ENCODE peak calls at places on chromosomes 11 and 22, in ten cellular contexts. X is sigmoid colon, P is heart left ventricle, Y is HCT116, B is body of pancreas, T is Peyer's patch, J is ovary, K is A549, F is right lobe of liver, O is prostate gland. V is an unnamed sample.
A peak's percentile ranks its signal among the peaks of the same experiment; 100 is the strongest.

GRCh38 chr22:33389927-33390326 is 331.7 kb upstream of the SYN3 start:
- DNase-seq in X (no peak), P (no peak), Y (no peak), B (no peak), T (no peak), J (no peak), K (no peak), F (no peak), O (no peak), V (no peak)

GRCh38 chr11:56799691-56800090 is 51.2 kb upstream of the OR9G4 start:
- DNase-seq in X (no peak), P (no peak), Y (no peak), B (no peak), T (no peak), J (no peak), K (no peak), F (no peak), O (no peak), V (no peak)

GRCh38 chr11:63641727-63642126 is 27.5 kb upstream of the PLAAT3 start:
- DNase-seq in X (no peak), P (no peak), Y (no peak), B (no peak), T (no peak), J (no peak), K (no peak), F (no peak), O (no peak), V (no peak)

GRCh38 chr22:24553597-24554315 is 1.2 kb downstream of the GUCD1 start:
- DNase-seq in X (peak; percentile 70), P (peak; percentile 71), Y (no peak), B (peak; percentile 31), T (peak; percentile 69), J (no peak), K (no peak), F (peak; percentile 64), O (peak; percentile 36), V (peak; percentile 20)

GRCh38 chr11:73149105-73149504 is 7.0 kb upstream of the FCHSD2 start:
- DNase-seq in X (peak; percentile 36), P (peak; percentile 53), Y (no peak), B (no peak), T (peak; percentile 8), J (no peak), K (no peak), F (no peak), O (no peak), V (no peak)

GRCh38 chr11:23021287-23021863 is 161.1 kb upstream of the CCDC179 start:
- DNase-seq in X (no peak), P (no peak), Y (no peak), B (peak; percentile 49), T (no peak), J (no peak), K (peak; percentile 8), F (no peak), O (no peak), V (no peak)

GRCh38 chr11:115939726-115940421 is 435.7 kb upstream of the CADM1 start:
- DNase-seq in X (no peak), P (no peak), Y (no peak), B (no peak), T (no peak), J (no peak), K (no peak), F (no peak), O (no peak), V (no peak)

GRCh38 chr22:23012081-23012622 is 58.2 kb upstream of the GNAZ start:
- DNase-seq in X (no peak), P (no peak), Y (no peak), B (no peak), T (no peak), J (no peak), K (no peak), F (no peak), O (no peak), V (no peak)

GRCh38 chr22:44260216-44261035 is 52.3 kb downstream of the SHISAL1 start:
- DNase-seq in X (peak; percentile 52), P (no peak), Y (no peak), B (no peak), T (peak; percentile 31), J (no peak), K (no peak), F (peak; percentile 38), O (no peak), V (peak; percentile 1)

GRCh38 chr22:19723990-19724827 is 870 bp downstream of the GP1BB start:
- DNase-seq in X (no peak), P (no peak), Y (no peak), B (no peak), T (no peak), J (no peak), K (no peak), F (no peak), O (no peak), V (no peak)

GRCh38 chr22:37337204-37337943 is 55.1 kb downstream of the CYTH4 start:
- DNase-seq in X (no peak), P (no peak), Y (no peak), B (no peak), T (no peak), J (no peak), K (no peak), F (no peak), O (no peak), V (no peak)

GRCh38 chr11:126602349-126602940 is 247.0 kb downstream of the ST3GAL4 start:
- DNase-seq in X (no peak), P (no peak), Y (no peak), B (no peak), T (no peak), J (no peak), K (no peak), F (no peak), O (no peak), V (no peak)

GRCh38 chr11:4454031-4454430 is 4.9 kb downstream of the OR52K2 start:
- DNase-seq in X (no peak), P (no peak), Y (no peak), B (no peak), T (no peak), J (no peak), K (no peak), F (no peak), O (no peak), V (no peak)

GRCh38 chr11:119714590-119714989 is 14.4 kb downstream of the NECTIN1 start:
- DNase-seq in X (no peak), P (no peak), Y (no peak), B (no peak), T (no peak), J (no peak), K (no peak), F (peak; percentile 22), O (no peak), V (no peak)

GRCh38 chr11:27200779-27201453 is 160.3 kb downstream of the BBOX1 start:
- DNase-seq in X (no peak), P (no peak), Y (no peak), B (no peak), T (no peak), J (no peak), K (no peak), F (no peak), O (no peak), V (no peak)

GRCh38 chr22:40335358-40335757 is 10.9 kb upstream of the ADSL start:
- DNase-seq in X (no peak), P (no peak), Y (no peak), B (no peak), T (no peak), J (no peak), K (no peak), F (no peak), O (no peak), V (no peak)

GRCh38 chr11:120168960-120169681 is 31.2 kb upstream of the TRIM29 start:
- DNase-seq in X (peak; percentile 83), P (peak; percentile 65), Y (no peak), B (peak; percentile 67), T (peak; percentile 75), J (peak; percentile 58), K (peak; percentile 60), F (peak; percentile 74), O (peak; percentile 72), V (peak; percentile 78)

GRCh38 chr22:36027960-36028645 is 521 bp downstream of the RBFOX2 start:
- DNase-seq in X (peak; percentile 71), P (peak; percentile 35), Y (no peak), B (peak; percentile 33), T (peak; percentile 51), J (no peak), K (peak; percentile 45), F (peak; percentile 62), O (peak; percentile 19), V (no peak)

GRCh38 chr11:105610796-105611361 is 1.0 kb downstream of the GRIA4 start:
- DNase-seq in X (no peak), P (no peak), Y (no peak), B (no peak), T (no peak), J (no peak), K (no peak), F (no peak), O (no peak), V (no peak)
- H3K4me3 ChIP-seq in X (peak overlapping the region; percentile 34), P (peak overlapping the region; percentile 34), Y (no peak overlapping the region), B (no peak overlapping the region), T (peak overlapping the region; percentile 50), J (no peak overlapping the region), K (peak overlapping the region; percentile 26), F (no peak overlapping the region), O (no peak overlapping the region), V (peak overlapping the region; percentile 28)

GRCh38 chr11:3378426-3379423 is at the start of gene ZNF195:
- DNase-seq in X (peak; percentile 99), P (peak; percentile 99), Y (peak; percentile 97), B (peak; percentile 99), T (peak; percentile 100), J (peak; percentile 95), K (peak; percentile 99), F (peak; percentile 98), O (peak; percentile 98), V (peak; percentile 97)
- H3K4me1 ChIP-seq in X (peaks cover 20% of the 10 kb centered on the region), P (peaks cover 37% of the 10 kb centered on the region), Y (peaks cover 3% of the 10 kb centered on the region), B (peaks cover 26% of the 10 kb centered on the region), T (no peaks in the 10 kb centered on the region), J (peaks cover 1% of the 10 kb centered on the region), K (no peaks in the 10 kb centered on the region), F (no peaks in the 10 kb centered on the region), O (peaks cover 10% of the 10 kb centered on the region), V (no peaks in the 10 kb centered on the region)

DNA sequence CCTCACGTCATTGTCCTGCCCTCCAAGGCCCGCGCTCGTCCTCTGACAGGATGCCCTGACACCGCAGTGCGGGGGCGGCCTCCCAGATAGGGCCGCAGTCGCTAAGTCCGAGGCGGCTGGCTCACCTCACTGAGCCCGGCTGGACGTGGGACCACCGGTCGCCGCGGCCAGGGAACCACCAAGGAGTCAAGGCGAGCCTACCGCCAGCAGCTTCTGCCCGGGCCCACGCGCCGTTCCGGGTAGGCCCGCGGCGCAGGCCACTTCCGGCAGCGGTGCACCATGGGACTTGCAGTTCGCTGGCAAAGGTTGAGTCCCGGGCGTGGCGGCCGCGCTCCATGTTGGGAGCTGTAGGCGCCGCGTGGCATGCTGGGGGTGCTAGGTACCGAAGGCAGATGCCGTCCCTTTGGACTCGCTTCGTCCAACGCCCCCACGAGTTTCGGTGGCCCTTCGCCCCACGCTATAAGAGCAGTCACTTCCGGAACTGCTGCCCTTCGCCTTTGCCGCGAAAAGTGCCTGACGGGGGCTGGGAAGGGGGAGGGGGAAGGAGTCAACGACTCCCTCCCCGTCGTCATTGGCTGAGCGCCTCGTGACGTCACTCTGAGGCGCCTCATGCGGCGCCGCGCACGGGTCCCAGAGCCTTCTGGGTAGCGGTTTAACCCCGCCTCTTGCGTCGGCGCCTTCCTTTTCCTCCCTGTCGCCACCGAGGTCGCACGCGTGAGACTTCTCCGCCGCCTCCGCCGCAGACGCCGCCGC is at the start of gene RPLP2:
- DNase-seq in X (peak; percentile 99), P (peak; percentile 99), Y (peak; percentile 93), B (peak; percentile 98), T (peak; percentile 99), J (peak; percentile 98), K (peak; percentile 93), F (peak; percentile 99), O (peak; percentile 96), V (peak; percentile 98)
- TF ChIP-seq POLR2A in X (peak; percentile 91), P (peak; percentile 60), Y (peak; percentile 48), B (peak; percentile 90), T (peak; percentile 89), J (peak; percentile 97), K (peak; percentile 89), F (peak; percentile 80), O (peak; percentile 83), V (peak; percentile 91)

GRCh38 chr22:27545071-27545470 is 256.5 kb downstream of the MN1 start:
- DNase-seq in X (no peak), P (no peak), Y (no peak), B (no peak), T (no peak), J (no peak), K (no peak), F (no peak), O (no peak), V (no peak)
- H3K4me3 ChIP-seq in X (no peak overlapping the region), P (no peak overlapping the region), Y (no peak overlapping the region), B (no peak overlapping the region), T (no peak overlapping the region), J (no peak overlapping the region), K (no peak overlapping the region), F (no peak overlapping the region), O (no peak overlapping the region), V (no peak overlapping the region)

V was measured in uterus.